ENCODE peak calls at places on chromosome 13, in eight cellular contexts. P is activated CD8-positive, alpha-beta memory T cell treated with anti-CD3 and anti-CD28 coated beads for 1 hour; R is CD4-positive, alpha-beta memory T cell; W is epithelial cell of proximal tubule; N is IMR-90; I is activated CD4-positive, alpha-beta T cell treated with anti-CD3 and anti-CD28 coated beads, Interleukin-2, amount 50 U/mL, for 4 hours; E is SW 1271; L is NCI-H1105. B is an unnamed sample.

GRCh38 chr13:59247166-59247565 is 916.6 kb downstream of the DIAPH3 start:
- DNase-seq in W (no peak), I (no peak), E (no peak), L (peak; percentile 32), N (no peak), R (no peak), P (no peak), B (no peak)

GRCh38 chr13:40565282-40566148 is 100.9 kb downstream of the FOXO1 start:
- DNase-seq in W (no peak), R (no peak), I (no peak), E (no peak), P (no peak), L (no peak), N (no peak), B (no peak)

GRCh38 chr13:40982772-40983171 is 36.3 kb downstream of the ELF1 start:
- DNase-seq in E (no peak), N (peak; percentile 52), W (no peak), P (peak; percentile 27), I (peak; percentile 23), L (no peak), R (peak; percentile 83), B (no peak)

GRCh38 chr13:34678154-34678553 is 263.9 kb upstream of the NBEA start:
- DNase-seq in N (no peak), R (no peak), I (no peak), L (no peak), P (no peak), W (no peak), E (peak; percentile 2), B (peak; percentile 2)

GRCh38 chr13:110627761-110628476 is 12.6 kb downstream of the NAXD start:
- DNase-seq in W (no peak), L (no peak), P (no peak), E (no peak), R (no peak), I (no peak), N (no peak), B (no peak)

GRCh38 chr13:40777166-40777956 is 6.4 kb upstream of the MRPS31 start:
- DNase-seq in W (no peak), N (peak; percentile 37), P (no peak), I (no peak), R (no peak), L (peak; percentile 23), E (peak; percentile 82), B (peak; percentile 46)

GRCh38 chr13:70339738-70340137 is 231.5 kb upstream of the KLHL1 start:
- DNase-seq in E (peak; percentile 22), I (no peak), N (no peak), R (no peak), W (no peak), P (no peak), L (no peak), B (peak; percentile 4)

GRCh38 chr13:48559638-48560320 is 26.9 kb upstream of the RCBTB2 start:
- DNase-seq in P (no peak), N (peak; percentile 70), I (no peak), R (no peak), L (no peak), E (no peak), W (no peak), B (peak; percentile 22)

GRCh38 chr13:113836917-113837553 is 26.8 kb downstream of the GAS6 start:
- DNase-seq in W (no peak), L (peak; percentile 79), R (no peak), P (no peak), I (no peak), N (peak; percentile 85), E (peak; percentile 15), B (no peak)

GRCh38 chr13:45921337-45921736 is 69.8 kb upstream of the SIAH3 start:
- DNase-seq in N (no peak), E (no peak), L (no peak), R (no peak), I (no peak), P (no peak), W (no peak), B (no peak)

GRCh38 chr13:35699805-35700204 is 223.3 kb upstream of the MAB21L1 start:
- DNase-seq in W (no peak), L (no peak), I (no peak), N (peak; percentile 66), P (no peak), E (no peak), R (no peak), B (no peak)